ENCODE peak calls at places on chromosomes 13 and 19, in ten cellular contexts. One of them, this sample, is unnamed.

GRCh38 chr13:111939285-111940278 is 127.4 kb upstream of the SOX1 start:
- DNase-seq in IMR-90: no peak
- DNase-seq in choroid plexus epithelial cell: no peak
- DNase-seq in NCI-H2171: no peak
- DNase-seq in AG09309: no peak
- DNase-seq in hippocampal formation: no peak
- DNase-seq in AG10803: no peak
- DNase-seq in T-helper 17 cell: no peak
- DNase-seq in GOT3: no peak
- DNase-seq in NCI-H446 treated with DMSO at 0.1 percent for 48 hours: no peak
- DNase-seq in this sample: peak

GRCh38 chr19:43798546-43799409 is 3.5 kb downstream of the LYPD5 start:
- DNase-seq in AG10803: no peak
- DNase-seq in NCI-H446 treated with DMSO at 0.1 percent for 48 hours: no peak
- DNase-seq in GOT3: no peak
- DNase-seq in IMR-90: no peak
- DNase-seq in hippocampal formation: no peak
- DNase-seq in choroid plexus epithelial cell: no peak
- DNase-seq in AG09309: no peak
- DNase-seq in T-helper 17 cell: no peak
- DNase-seq in NCI-H2171: peak
- DNase-seq in this sample: no peak

GRCh38 chr13:29456419-29456818 is 139.1 kb downstream of the SLC7A1 start:
- DNase-seq in NCI-H2171: no peak
- DNase-seq in GOT3: no peak
- DNase-seq in choroid plexus epithelial cell: no peak
- DNase-seq in NCI-H446 treated with DMSO at 0.1 percent for 48 hours: no peak
- DNase-seq in AG10803: no peak
- DNase-seq in IMR-90: no peak
- DNase-seq in AG09309: no peak
- DNase-seq in T-helper 17 cell: no peak
- DNase-seq in hippocampal formation: no peak
- DNase-seq in this sample: no peak

GRCh38 chr19:45972081-45972943 is 1.4 kb downstream of the NOVA2 start:
- DNase-seq in hippocampal formation: no peak
- DNase-seq in NCI-H2171: no peak
- DNase-seq in choroid plexus epithelial cell: no peak
- DNase-seq in AG09309: no peak
- DNase-seq in T-helper 17 cell: no peak
- DNase-seq in IMR-90: no peak
- DNase-seq in GOT3: no peak
- DNase-seq in NCI-H446 treated with DMSO at 0.1 percent for 48 hours: no peak
- DNase-seq in AG10803: no peak
- DNase-seq in this sample: no peak

GRCh38 chr13:40969169-40969901 is 49.8 kb downstream of the ELF1 start:
- DNase-seq in choroid plexus epithelial cell: no peak
- DNase-seq in AG10803: no peak
- DNase-seq in NCI-H446 treated with DMSO at 0.1 percent for 48 hours: no peak
- DNase-seq in GOT3: no peak
- DNase-seq in AG09309: no peak
- DNase-seq in T-helper 17 cell: no peak
- DNase-seq in hippocampal formation: no peak
- DNase-seq in NCI-H2171: no peak
- DNase-seq in IMR-90: no peak
- DNase-seq in this sample: no peak

GRCh38 chr13:40207110-40207478 is 459.3 kb downstream of the FOXO1 start:
- DNase-seq in hippocampal formation: no peak
- DNase-seq in T-helper 17 cell: no peak
- DNase-seq in choroid plexus epithelial cell: no peak
- DNase-seq in NCI-H446 treated with DMSO at 0.1 percent for 48 hours: no peak
- DNase-seq in AG10803: no peak
- DNase-seq in NCI-H2171: no peak
- DNase-seq in GOT3: no peak
- DNase-seq in IMR-90: no peak
- DNase-seq in AG09309: no peak
- DNase-seq in this sample: no peak

GRCh38 chr19:16260794-16261161 is 63.1 kb downstream of the AP1M1 start:
- DNase-seq in NCI-H2171: no peak
- DNase-seq in GOT3: no peak
- DNase-seq in AG09309: no peak
- DNase-seq in IMR-90: no peak
- DNase-seq in AG10803: no peak
- DNase-seq in hippocampal formation: no peak
- DNase-seq in T-helper 17 cell: no peak
- DNase-seq in NCI-H446 treated with DMSO at 0.1 percent for 48 hours: no peak
- DNase-seq in choroid plexus epithelial cell: no peak
- DNase-seq in this sample: no peak

GRCh38 chr19:339262-339887 is 5.2 kb downstream of the MIER2 start:
- DNase-seq in IMR-90: peak
- DNase-seq in AG09309: no peak
- DNase-seq in choroid plexus epithelial cell: peak
- DNase-seq in NCI-H446 treated with DMSO at 0.1 percent for 48 hours: no peak
- DNase-seq in hippocampal formation: no peak
- DNase-seq in AG10803: no peak
- DNase-seq in T-helper 17 cell: no peak
- DNase-seq in NCI-H2171: no peak
- DNase-seq in GOT3: no peak
- DNase-seq in this sample: no peak

GRCh38 chr19:5048727-5049553 is 80.0 kb downstream of the KDM4B start:
- DNase-seq in hippocampal formation: no peak
- DNase-seq in IMR-90: peak
- DNase-seq in T-helper 17 cell: no peak
- DNase-seq in NCI-H2171: no peak
- DNase-seq in AG10803: peak
- DNase-seq in choroid plexus epithelial cell: peak
- DNase-seq in AG09309: no peak
- DNase-seq in GOT3: no peak
- DNase-seq in NCI-H446 treated with DMSO at 0.1 percent for 48 hours: peak
- DNase-seq in this sample: no peak

GRCh38 chr13:112702341-112702982 is 12.6 kb downstream of the ATP11A start:
- DNase-seq in choroid plexus epithelial cell: no peak
- DNase-seq in GOT3: no peak
- DNase-seq in IMR-90: no peak
- DNase-seq in T-helper 17 cell: no peak
- DNase-seq in NCI-H446 treated with DMSO at 0.1 percent for 48 hours: no peak
- DNase-seq in AG09309: no peak
- DNase-seq in hippocampal formation: no peak
- DNase-seq in NCI-H2171: no peak
- DNase-seq in AG10803: no peak
- DNase-seq in this sample: no peak

GRCh38 chr19:2055871-2056809 is 5.1 kb upstream of the MKNK2 start:
- DNase-seq in T-helper 17 cell: no peak
- DNase-seq in NCI-H446 treated with DMSO at 0.1 percent for 48 hours: no peak
- DNase-seq in GOT3: no peak
- DNase-seq in hippocampal formation: no peak
- DNase-seq in AG09309: peak
- DNase-seq in choroid plexus epithelial cell: peak
- DNase-seq in AG10803: peak
- DNase-seq in IMR-90: peak
- DNase-seq in NCI-H2171: no peak
- DNase-seq in this sample: peak

GRCh38 chr19:45668342-45668871 is 386 bp downstream of the GIPR start:
- DNase-seq in choroid plexus epithelial cell: no peak
- DNase-seq in hippocampal formation: no peak
- DNase-seq in IMR-90: no peak
- DNase-seq in NCI-H2171: no peak
- DNase-seq in NCI-H446 treated with DMSO at 0.1 percent for 48 hours: no peak
- DNase-seq in T-helper 17 cell: no peak
- DNase-seq in AG10803: no peak
- DNase-seq in AG09309: no peak
- DNase-seq in GOT3: no peak
- DNase-seq in this sample: no peak

GRCh38 chr13:28714651-28715050 is 4.1 kb downstream of the SLC46A3 start:
- DNase-seq in T-helper 17 cell: no peak
- DNase-seq in hippocampal formation: no peak
- DNase-seq in GOT3: no peak
- DNase-seq in choroid plexus epithelial cell: no peak
- DNase-seq in IMR-90: no peak
- DNase-seq in NCI-H446 treated with DMSO at 0.1 percent for 48 hours: no peak
- DNase-seq in AG09309: no peak
- DNase-seq in NCI-H2171: no peak
- DNase-seq in AG10803: no peak
- DNase-seq in this sample: no peak

GRCh38 chr13:48749699-48750473 is 96.2 kb downstream of the CYSLTR2 start:
- DNase-seq in AG09309: peak
- DNase-seq in IMR-90: peak
- DNase-seq in T-helper 17 cell: no peak
- DNase-seq in hippocampal formation: peak
- DNase-seq in choroid plexus epithelial cell: peak
- DNase-seq in NCI-H2171: no peak
- DNase-seq in NCI-H446 treated with DMSO at 0.1 percent for 48 hours: no peak
- DNase-seq in GOT3: peak
- DNase-seq in AG10803: peak
- DNase-seq in this sample: peak

GRCh38 chr13:25384747-25385270 is 13.0 kb downstream of the ATP8A2 start:
- DNase-seq in NCI-H2171: no peak
- DNase-seq in AG10803: no peak
- DNase-seq in GOT3: no peak
- DNase-seq in T-helper 17 cell: no peak
- DNase-seq in choroid plexus epithelial cell: peak
- DNase-seq in IMR-90: no peak
- DNase-seq in hippocampal formation: no peak
- DNase-seq in AG09309: no peak
- DNase-seq in NCI-H446 treated with DMSO at 0.1 percent for 48 hours: no peak
- DNase-seq in this sample: no peak

GRCh38 chr13:39415403-39415802 is 187.6 kb downstream of the LHFPL6 start:
- DNase-seq in IMR-90: peak
- DNase-seq in AG09309: no peak
- DNase-seq in NCI-H2171: no peak
- DNase-seq in AG10803: peak
- DNase-seq in hippocampal formation: peak
- DNase-seq in GOT3: no peak
- DNase-seq in choroid plexus epithelial cell: peak
- DNase-seq in T-helper 17 cell: no peak
- DNase-seq in NCI-H446 treated with DMSO at 0.1 percent for 48 hours: peak
- DNase-seq in this sample: peak

GRCh38 chr19:6417713-6418561 is 6.7 kb downstream of the KHSRP start:
- DNase-seq in AG09309: no peak
- DNase-seq in IMR-90: peak
- DNase-seq in NCI-H2171: no peak
- DNase-seq in choroid plexus epithelial cell: peak
- DNase-seq in hippocampal formation: peak
- DNase-seq in GOT3: no peak
- DNase-seq in T-helper 17 cell: no peak
- DNase-seq in AG10803: peak
- DNase-seq in NCI-H446 treated with DMSO at 0.1 percent for 48 hours: no peak
- DNase-seq in this sample: no peak

GRCh38 chr19:23384166-23384565 is 11.1 kb downstream of the ZNF91 start:
- DNase-seq in GOT3: no peak
- DNase-seq in AG10803: no peak
- DNase-seq in NCI-H2171: no peak
- DNase-seq in T-helper 17 cell: no peak
- DNase-seq in IMR-90: no peak
- DNase-seq in AG09309: no peak
- DNase-seq in hippocampal formation: no peak
- DNase-seq in choroid plexus epithelial cell: no peak
- DNase-seq in NCI-H446 treated with DMSO at 0.1 percent for 48 hours: no peak
- DNase-seq in this sample: no peak

GRCh38 chr13:102400619-102401125 is 1.2 kb downstream of the FGF14 start:
- DNase-seq in choroid plexus epithelial cell: peak
- DNase-seq in T-helper 17 cell: no peak
- DNase-seq in AG09309: no peak
- DNase-seq in NCI-H2171: no peak
- DNase-seq in AG10803: no peak
- DNase-seq in IMR-90: no peak
- DNase-seq in GOT3: no peak
- DNase-seq in NCI-H446 treated with DMSO at 0.1 percent for 48 hours: no peak
- DNase-seq in hippocampal formation: peak
- DNase-seq in this sample: peak

GRCh38 chr13:100987993-100988392 is 313.4 kb upstream of the TMTC4 start:
- DNase-seq in AG10803: peak
- DNase-seq in NCI-H446 treated with DMSO at 0.1 percent for 48 hours: no peak
- DNase-seq in hippocampal formation: peak
- DNase-seq in choroid plexus epithelial cell: peak
- DNase-seq in NCI-H2171: no peak
- DNase-seq in T-helper 17 cell: no peak
- DNase-seq in AG09309: no peak
- DNase-seq in GOT3: no peak
- DNase-seq in IMR-90: peak
- DNase-seq in this sample: no peak

This sample was measured in Right ventricle myocardium superior.